ENCODE peak calls at places on chromosome 9, in seven cellular contexts. P is HFFc6, R is GM13977, O is OCI-LY7, M is lower lobe of right lung, G is neural crest cell, F is upper lobe of right lung. A is an unnamed sample.

GRCh38 chr9:111759762-111760639 is 34.7 kb downstream of the SHOC1 start:
- DNase-seq in P (peak), R (peak), O (peak), M (no peak), G (peak), F (no peak), A (peak)

GRCh38 chr9:3330792-3331420 is 194.9 kb downstream of the RFX3 start:
- DNase-seq in P (peak), R (no peak), O (no peak), M (no peak), G (no peak), F (no peak), A (no peak)

GRCh38 chr9:90941661-90942060 is 140.0 kb downstream of the SYK start:
- DNase-seq in P (no peak), R (no peak), O (no peak), M (no peak), G (no peak), F (no peak), A (no peak)

GRCh38 chr9:104808030-104808614 is 44.2 kb downstream of the NIPSNAP3B start:
- DNase-seq in P (peak), R (no peak), O (no peak), M (no peak), G (no peak), F (no peak), A (peak)

GRCh38 chr9:95516736-95517558 is at the start of gene PTCH1:
- DNase-seq in P (no peak), R (peak), O (no peak), M (peak), G (peak), F (peak), A (peak)

GRCh38 chr9:17776735-17777134 is 197.9 kb downstream of the SH3GL2 start:
- DNase-seq in P (no peak), R (no peak), O (no peak), M (no peak), G (no peak), F (no peak), A (no peak)

GRCh38 chr9:109816490-109816889 is 36.5 kb downstream of the PALM2AKAP2 start:
- DNase-seq in P (peak), R (no peak), O (no peak), M (no peak), G (no peak), F (no peak), A (no peak)

GRCh38 chr9:96150324-96151023 is 151.5 kb downstream of the HSD17B3 start:
- DNase-seq in P (no peak), R (peak), O (no peak), M (no peak), G (no peak), F (no peak), A (no peak)

GRCh38 chr9:33620738-33621439 is 96.8 kb downstream of the ANKRD18B start:
- DNase-seq in P (peak), R (no peak), O (no peak), M (no peak), G (no peak), F (no peak), A (peak)

GRCh38 chr9:2018162-2018643 is 3.1 kb downstream of the SMARCA2 start:
- DNase-seq in P (no peak), R (no peak), O (no peak), M (no peak), G (no peak), F (no peak), A (no peak)

GRCh38 chr9:95497772-95498171 is 19.0 kb downstream of the PTCH1 start:
- DNase-seq in P (no peak), R (no peak), O (no peak), M (no peak), G (no peak), F (no peak), A (no peak)

GRCh38 chr9:137095664-137096517 is 9.1 kb downstream of the MAN1B1 start:
- DNase-seq in P (no peak), R (peak), O (peak), M (peak), G (no peak), F (peak), A (no peak)
- TF ChIP-seq CTCF in P (peak), R (peak), O (peak), M (peak), G (no peak), F (peak), A (no peak)

GRCh38 chr9:107770716-107771115 is 281.1 kb upstream of the KLF4 start:
- DNase-seq in P (no peak), R (no peak), O (no peak), M (no peak), G (no peak), F (no peak), A (no peak)
- TF ChIP-seq CTCF in P (no peak), R (no peak), O (no peak), M (no peak), G (no peak), F (no peak), A (no peak)

GRCh38 chr9:134838651-134839431 is 41.8 kb upstream of the FCN2 start:
- DNase-seq in P (no peak), R (no peak), O (no peak), M (no peak), G (no peak), F (no peak), A (no peak)

GRCh38 chr9:134841180-134841904 is 39.3 kb upstream of the FCN2 start:
- DNase-seq in P (no peak), R (no peak), O (no peak), M (peak), G (no peak), F (no peak), A (no peak)

GRCh38 chr9:134840511-134840910 is 40.1 kb upstream of the FCN2 start:
- DNase-seq in P (no peak), R (no peak), O (no peak), M (no peak), G (no peak), F (no peak), A (no peak)

GRCh38 chr9:134837529-134837928 is 43.1 kb upstream of the FCN2 start:
- DNase-seq in P (no peak), R (no peak), O (no peak), M (no peak), G (no peak), F (no peak), A (no peak)

DNA sequence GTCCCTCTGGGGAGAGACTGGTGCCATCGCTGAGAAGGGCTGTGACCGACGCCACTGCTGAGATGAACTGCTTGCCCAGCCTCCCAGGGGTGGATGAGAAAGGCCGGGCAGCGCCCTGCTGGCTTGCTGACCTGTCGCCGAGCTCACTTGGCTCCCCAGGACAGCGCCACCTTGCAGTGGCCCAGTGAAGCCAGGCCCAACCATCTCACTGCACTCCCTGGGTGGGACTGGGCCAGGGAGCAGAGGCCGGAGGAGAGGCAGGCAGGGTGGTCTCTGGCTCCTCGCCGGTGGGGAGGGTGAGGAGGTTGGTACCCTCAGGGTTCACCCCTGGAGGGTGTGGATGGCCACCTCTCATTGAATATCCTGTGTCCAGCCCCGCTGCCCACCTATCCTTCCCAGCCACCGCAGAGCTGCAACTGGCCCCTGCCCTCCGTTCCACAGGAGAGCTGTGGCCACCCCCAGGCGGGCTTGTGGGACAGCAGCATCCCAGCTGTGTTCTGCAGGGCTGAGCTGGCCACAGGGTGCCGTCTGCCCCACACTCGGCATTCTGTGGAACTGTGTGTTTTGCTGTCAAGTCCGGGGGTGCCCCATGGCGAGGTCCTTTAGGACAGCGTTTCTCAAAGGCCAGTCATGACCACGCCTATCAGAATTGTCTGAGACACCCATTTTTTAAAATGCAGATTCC is 41.0 kb upstream of the FCN2 start:
- DNase-seq in P (no peak), R (no peak), O (no peak), M (no peak), G (no peak), F (no peak), A (peak)
- TF ChIP-seq CTCF in P (peak), R (peak), O (peak), M (no peak), G (no peak), F (no peak), A (peak)

DNA sequence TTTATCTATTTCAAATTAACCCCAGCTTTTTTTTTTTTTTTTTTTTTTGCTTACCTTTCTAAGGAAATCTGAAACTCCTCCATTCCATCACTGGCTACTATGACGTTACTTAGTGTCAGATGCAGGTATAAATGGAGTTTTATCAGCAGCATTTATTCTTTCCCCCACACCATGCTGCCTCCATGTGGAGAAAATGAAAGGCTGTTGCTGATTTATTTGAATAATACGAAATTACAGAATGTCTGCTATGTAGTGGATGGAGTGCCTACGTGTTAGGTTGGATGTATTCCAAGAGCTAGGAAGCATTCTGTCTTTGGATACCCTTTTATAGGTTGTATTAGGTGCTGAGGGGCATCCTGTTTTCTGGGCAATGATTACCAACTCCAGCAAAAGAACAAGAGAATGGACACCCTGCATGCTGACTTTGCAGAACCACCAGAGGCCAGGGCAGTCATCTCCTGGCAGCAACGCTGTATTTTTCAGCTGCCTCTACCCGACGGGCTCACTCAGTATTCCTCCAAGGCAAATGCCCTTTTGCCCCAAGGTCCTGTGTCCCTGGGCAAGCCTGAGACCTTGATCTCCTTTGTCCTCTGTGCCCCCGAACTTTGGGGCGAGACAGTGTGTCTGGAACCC is 199.5 kb downstream of the ALDH1A1 start:
- DNase-seq in P (peak), R (no peak), O (no peak), M (no peak), G (no peak), F (no peak), A (no peak)
- TF ChIP-seq CTCF in P (peak), R (peak), O (no peak), M (peak), G (peak), F (no peak), A (peak)

GRCh38 chr9:78366827-78367226 is 69.9 kb downstream of the PSAT1 start:
- DNase-seq in P (no peak), R (no peak), O (no peak), M (no peak), G (no peak), F (no peak), A (no peak)

GRCh38 chr9:78368236-78368635 is 71.3 kb downstream of the PSAT1 start:
- DNase-seq in P (peak), R (no peak), O (no peak), M (no peak), G (no peak), F (no peak), A (no peak)

GRCh38 chr9:78371981-78372380 is 75.1 kb downstream of the PSAT1 start:
- DNase-seq in P (no peak), R (no peak), O (no peak), M (no peak), G (no peak), F (no peak), A (no peak)

GRCh38 chr9:78369644-78370219 is 72.8 kb downstream of the PSAT1 start:
- DNase-seq in P (peak), R (peak), O (peak), M (peak), G (peak), F (peak), A (peak)

GRCh38 chr9:78370991-78371390 is 74.1 kb downstream of the PSAT1 start:
- DNase-seq in P (no peak), R (no peak), O (no peak), M (no peak), G (no peak), F (no peak), A (no peak)
- TF ChIP-seq CTCF in P (no peak), R (no peak), O (no peak), M (no peak), G (no peak), F (no peak), A (no peak)

GRCh38 chr9:129608561-129609481 is 12.1 kb downstream of the C9orf50 start:
- DNase-seq in P (no peak), R (no peak), O (no peak), M (no peak), G (no peak), F (no peak), A (peak)

GRCh38 chr9:129607026-129607397 is 13.9 kb downstream of the C9orf50 start:
- DNase-seq in P (no peak), R (no peak), O (no peak), M (peak), G (no peak), F (no peak), A (no peak)

GRCh38 chr9:129604056-129604765 is 16.7 kb downstream of the C9orf50 start:
- DNase-seq in P (no peak), R (no peak), O (no peak), M (peak), G (no peak), F (no peak), A (no peak)

GRCh38 chr9:129604766-129605163 is 16.1 kb downstream of the C9orf50 start:
- DNase-seq in P (no peak), R (no peak), O (no peak), M (peak), G (no peak), F (no peak), A (no peak)

DNA sequence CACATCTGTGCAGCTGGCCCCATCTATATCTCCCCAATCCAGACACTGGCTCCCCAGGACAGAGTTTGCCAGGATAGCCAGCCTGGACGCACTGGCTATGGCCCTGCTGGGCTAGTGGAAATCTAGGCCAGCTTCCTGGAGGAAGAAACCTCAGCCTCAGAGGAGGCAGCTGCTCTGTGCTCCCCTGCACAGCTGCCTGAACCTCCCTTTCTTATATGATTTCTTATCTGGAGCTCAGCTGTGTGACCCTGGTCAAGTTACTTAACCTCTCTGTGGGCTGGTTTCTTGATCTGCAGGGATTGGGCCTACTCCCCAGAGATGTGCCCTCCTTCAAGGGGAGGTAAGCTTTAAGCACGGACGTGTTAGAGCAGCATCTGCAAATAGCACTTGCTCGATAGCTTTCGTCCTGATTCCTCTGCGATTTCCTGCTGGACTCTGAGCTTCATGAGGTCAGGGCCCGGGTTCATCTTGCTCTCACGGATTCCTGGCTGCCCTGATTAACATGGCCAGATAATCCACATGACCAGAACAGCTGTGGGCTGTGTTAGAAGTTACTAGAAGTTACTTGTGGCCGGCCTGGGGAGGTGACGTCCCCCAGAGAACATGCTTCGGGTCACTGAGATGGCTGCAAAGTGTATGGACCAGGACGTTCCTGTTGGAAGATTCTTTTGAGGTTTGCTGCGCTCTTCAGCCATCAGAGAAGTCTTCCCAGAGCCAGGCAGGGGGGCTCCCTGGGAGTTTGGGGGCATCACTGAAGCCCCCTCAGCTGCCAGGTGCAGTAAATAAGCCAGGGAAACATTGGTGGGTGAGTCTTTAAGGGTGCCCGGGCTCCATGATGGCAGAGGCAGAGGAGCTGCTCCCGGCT is 14.5 kb downstream of the C9orf50 start:
- DNase-seq in P (no peak), R (no peak), O (no peak), M (no peak), G (no peak), F (no peak), A (no peak)
- TF ChIP-seq CTCF in P (no peak), R (no peak), O (no peak), M (no peak), G (no peak), F (no peak), A (no peak)

A was measured in endodermal cell.